ENCODE peak calls at places on chromosome 9, in eight cellular contexts. Z is fibroblast of pulmonary artery, Y is esophagus muscularis mucosa, N is heart left ventricle, L is right atrium auricular region, G is IMR-90, T is OCI-LY7, S is progenitor cell of endocrine pancreas. O is an unnamed sample.
A peak's percentile ranks its signal among the peaks of the same experiment; 100 is the strongest.

GRCh38 chr9:129275626-129276247 is 97.7 kb upstream of the IER5L start:
- DNase-seq in Z (peak; percentile 11), Y (no peak), N (no peak), L (no peak), G (peak; percentile 11), T (no peak), S (no peak), O (no peak)

GRCh38 chr9:109963079-109963478 is 183.1 kb downstream of the PALM2AKAP2 start:
- DNase-seq in Z (no peak), Y (no peak), N (no peak), L (no peak), G (no peak), T (peak; percentile 59), S (no peak), O (no peak)

GRCh38 chr9:126275386-126276001 is 51.1 kb upstream of the MVB12B start:
- DNase-seq in Z (peak; percentile 48), Y (peak; percentile 87), N (no peak), L (no peak), G (peak; percentile 5), T (no peak), S (no peak), O (no peak)

GRCh38 chr9:135023389-135023788 is 64.1 kb upstream of the OLFM1 start:
- DNase-seq in Z (no peak), Y (no peak), N (no peak), L (no peak), G (no peak), T (no peak), S (no peak), O (no peak)

GRCh38 chr9:33719581-33720374 is 75.6 kb upstream of the PRSS3 start:
- DNase-seq in Z (peak; percentile 10), Y (no peak), N (peak; percentile 62), L (no peak), G (no peak), T (peak; percentile 40), S (peak; percentile 46), O (peak; percentile 35)

GRCh38 chr9:71646131-71646530 is 122.2 kb downstream of the CEMIP2 start:
- DNase-seq in Z (no peak), Y (no peak), N (no peak), L (no peak), G (no peak), T (no peak), S (no peak), O (no peak)

GRCh38 chr9:135671591-135672041 is 8.5 kb downstream of the LCN9 start:
- DNase-seq in Z (no peak), Y (no peak), N (peak; percentile 57), L (no peak), G (no peak), T (no peak), S (no peak), O (no peak)

GRCh38 chr9:36144322-36145206 is 8.0 kb downstream of the GLIPR2 start:
- DNase-seq in Z (no peak), Y (no peak), N (no peak), L (no peak), G (no peak), T (no peak), S (no peak), O (no peak)

GRCh38 chr9:80926611-80927010 is 762.7 kb downstream of the TLE1 start:
- DNase-seq in Z (no peak), Y (no peak), N (no peak), L (no peak), G (no peak), T (no peak), S (no peak), O (no peak)

GRCh38 chr9:126128494-126129142 is 198.0 kb upstream of the MVB12B start:
- DNase-seq in Z (no peak), Y (peak; percentile 86), N (no peak), L (peak; percentile 49), G (no peak), T (no peak), S (no peak), O (no peak)

GRCh38 chr9:127716412-127716811 is 533 bp downstream of the TTC16 start:
- DNase-seq in Z (no peak), Y (no peak), N (no peak), L (no peak), G (no peak), T (no peak), S (no peak), O (no peak)

GRCh38 chr9:27395484-27395921 is 98.6 kb upstream of the EQTN start:
- DNase-seq in Z (no peak), Y (no peak), N (no peak), L (no peak), G (no peak), T (no peak), S (no peak), O (no peak)

GRCh38 chr9:3648722-3649121 is 122.9 kb upstream of the RFX3 start:
- DNase-seq in Z (no peak), Y (no peak), N (no peak), L (no peak), G (no peak), T (no peak), S (no peak), O (no peak)

GRCh38 chr9:109203761-109204360 is 36.8 kb upstream of the FRRS1L start:
- DNase-seq in Z (no peak), Y (no peak), N (no peak), L (no peak), G (no peak), T (no peak), S (no peak), O (no peak)

GRCh38 chr9:63859475-63860215 is 1425.4 kb downstream of the FOXD4L5 start:
- DNase-seq in Z (peak; percentile 0), Y (peak; percentile 92), N (peak; percentile 66), L (no peak), G (no peak), T (no peak), S (no peak), O (peak; percentile 47)
- TF ChIP-seq CTCF in Z (no peak), Y (no peak), N (no peak), L (no peak), G (no peak), T (no peak), S (no peak), O (no peak)

GRCh38 chr9:89411759-89412158 is 86.2 kb downstream of the SEMA4D start:
- DNase-seq in Z (no peak), Y (no peak), N (no peak), L (no peak), G (no peak), T (no peak), S (no peak), O (no peak)

GRCh38 chr9:89408628-89409101 is 89.2 kb downstream of the SEMA4D start:
- DNase-seq in Z (no peak), Y (no peak), N (no peak), L (no peak), G (no peak), T (no peak), S (no peak), O (no peak)

GRCh38 chr9:89410022-89410421 is 87.9 kb downstream of the SEMA4D start:
- DNase-seq in Z (no peak), Y (no peak), N (no peak), L (no peak), G (no peak), T (no peak), S (no peak), O (no peak)

GRCh38 chr9:89412951-89413350 is 85.0 kb downstream of the SEMA4D start:
- DNase-seq in Z (no peak), Y (no peak), N (no peak), L (no peak), G (no peak), T (no peak), S (no peak), O (no peak)

DNA sequence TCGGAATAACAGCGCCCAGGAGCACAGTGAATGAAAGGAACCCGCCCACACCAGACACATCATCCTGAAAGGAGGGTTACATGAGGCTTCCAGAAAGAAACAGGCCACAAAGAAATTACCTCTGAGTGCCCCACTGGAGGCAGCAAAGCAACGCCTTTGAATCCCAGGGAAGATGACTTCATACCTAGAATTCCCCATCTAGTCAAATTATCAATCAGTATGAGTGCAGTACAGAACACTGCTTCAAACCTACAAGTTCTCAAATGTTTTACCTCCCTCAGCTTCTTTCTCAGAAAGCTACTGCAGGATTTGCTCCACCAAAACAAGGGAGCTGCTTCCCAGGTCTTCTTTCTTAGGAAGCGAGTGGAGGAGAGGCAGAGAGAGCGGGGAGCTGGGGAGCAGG is 87.2 kb downstream of the SEMA4D start:
- DNase-seq in Z (no peak), Y (no peak), N (no peak), L (no peak), G (no peak), T (no peak), S (no peak), O (peak; percentile 80)
- TF ChIP-seq CTCF in Z (no peak), Y (no peak), N (no peak), L (no peak), G (peak; percentile 34), T (no peak), S (no peak), O (peak; percentile 14)

GRCh38 chr9:137162505-137163100 is 7.2 kb downstream of the LRRC26 start:
- DNase-seq in Z (no peak), Y (no peak), N (no peak), L (no peak), G (no peak), T (no peak), S (no peak), O (no peak)

GRCh38 chr9:137163805-137164204 is 6.0 kb downstream of the LRRC26 start:
- DNase-seq in Z (no peak), Y (no peak), N (no peak), L (no peak), G (no peak), T (no peak), S (no peak), O (no peak)

GRCh38 chr9:137164370-137165249 is 5.2 kb downstream of the LRRC26 start:
- DNase-seq in Z (no peak), Y (no peak), N (no peak), L (no peak), G (no peak), T (no peak), S (no peak), O (no peak)

GRCh38 chr9:137161558-137162483 is 8.0 kb downstream of the LRRC26 start:
- DNase-seq in Z (no peak), Y (no peak), N (no peak), L (no peak), G (no peak), T (peak; percentile 24), S (no peak), O (no peak)

DNA sequence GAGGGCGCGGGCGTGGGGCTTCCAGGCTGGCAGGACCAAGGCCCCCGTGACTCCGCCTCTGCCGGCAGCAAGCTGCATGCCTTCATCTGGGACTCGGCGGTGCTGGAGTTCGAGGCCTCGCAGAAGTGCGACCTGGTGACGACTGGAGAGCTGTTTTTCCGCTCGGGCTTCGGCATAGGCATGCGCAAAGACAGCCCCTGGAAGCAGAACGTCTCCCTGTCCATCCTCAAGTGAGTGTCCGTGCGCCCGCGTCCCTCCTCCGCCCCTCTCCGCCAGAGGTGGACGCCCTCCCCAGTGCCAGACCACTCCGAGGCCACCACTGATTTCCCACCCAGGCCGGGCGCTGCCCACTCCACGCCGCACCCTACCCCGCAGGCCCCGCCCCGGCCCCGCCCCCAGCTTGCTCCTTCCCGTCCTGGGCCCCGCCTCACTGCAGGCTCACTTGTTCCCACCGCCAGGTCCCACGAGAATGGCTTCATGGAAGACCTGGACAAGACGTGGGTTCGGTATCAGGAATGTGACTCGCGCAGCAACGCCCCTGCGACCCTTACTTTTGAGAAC is 6.7 kb downstream of the LRRC26 start:
- DNase-seq in Z (no peak), Y (no peak), N (no peak), L (no peak), G (no peak), T (no peak), S (no peak), O (no peak)
- TF ChIP-seq CTCF in Z (no peak), Y (no peak), N (no peak), L (no peak), G (no peak), T (no peak), S (no peak), O (no peak)

GRCh38 chr9:91659529-91660294 is 236.1 kb upstream of the NFIL3 start:
- DNase-seq in Z (peak; percentile 42), Y (peak; percentile 66), N (no peak), L (peak; percentile 53), G (peak; percentile 55), T (no peak), S (no peak), O (no peak)
- TF ChIP-seq CTCF in Z (peak; percentile 67), Y (peak; percentile 51), N (peak; percentile 14), L (no peak), G (peak; percentile 67), T (peak; percentile 53), S (peak; percentile 63), O (no peak)